ENCODE peak calls at places on chromosome 9, in five cellular contexts. F is fibroblast of lung, O is endothelial cell, X is fibroblast of mammary gland, J is heart left ventricle. M is an unnamed sample.

GRCh38 chr9:137970686-137971476 is 93.3 kb downstream of the CACNA1B start:
- DNase-seq in O (no peak), X (no peak), F (no peak), J (no peak), M (no peak)

GRCh38 chr9:31697956-31698355 is 686.5 kb upstream of the ACO1 start:
- DNase-seq in F (no peak), O (no peak), X (no peak), J (no peak), M (no peak)

GRCh38 chr9:40913096-40913719 is 215.3 kb downstream of the FOXD4L6 start:
- DNase-seq in F (no peak), J (no peak), X (no peak), O (no peak), M (no peak)

GRCh38 chr9:95129651-95130291 is 187.7 kb downstream of the FANCC start:
- DNase-seq in O (no peak), F (no peak), J (no peak), X (no peak), M (no peak)

GRCh38 chr9:34271618-34272017 is 57.5 kb downstream of the KIF24 start:
- DNase-seq in J (no peak), O (no peak), F (peak; percentile 11), X (no peak), M (no peak)

GRCh38 chr9:116646661-116647514 is 40.2 kb upstream of the TRIM32 start:
- DNase-seq in F (peak; percentile 58), X (peak; percentile 67), J (no peak), O (peak; percentile 12), M (no peak)

GRCh38 chr9:26261503-26262330 is 583.5 kb upstream of the TUSC1 start:
- DNase-seq in J (no peak), O (no peak), F (peak; percentile 90), X (peak; percentile 75), M (no peak)

GRCh38 chr9:95447660-95448420 is 68.9 kb downstream of the PTCH1 start:
- DNase-seq in J (peak; percentile 46), O (peak; percentile 11), X (no peak), F (no peak), M (no peak)

GRCh38 chr9:15961217-15961616 is 408.4 kb downstream of the CCDC171 start:
- DNase-seq in F (no peak), O (no peak), X (peak; percentile 12), J (no peak), M (no peak)

GRCh38 chr9:33139421-33140228 is 27.5 kb downstream of the B4GALT1 start:
- DNase-seq in F (peak; percentile 84), O (no peak), J (peak; percentile 91), X (peak; percentile 97), M (peak; percentile 11)

GRCh38 chr9:108015690-108016089 is 526.1 kb upstream of the KLF4 start:
- DNase-seq in X (no peak), F (no peak), J (no peak), O (no peak), M (no peak)

GRCh38 chr9:136572003-136572595 is 26.3 kb upstream of the NOTCH1 start:
- DNase-seq in O (peak; percentile 57), J (peak; percentile 88), F (peak; percentile 82), X (no peak), M (no peak)

GRCh38 chr9:7592321-7593319 is 207.0 kb downstream of the DMAC1 start:
- DNase-seq in X (no peak), J (no peak), F (no peak), O (no peak), M (no peak)
- TF ChIP-seq CTCF in X (no peak), J (no peak), F (no peak), O (peak; percentile 70), M (no peak)

DNA sequence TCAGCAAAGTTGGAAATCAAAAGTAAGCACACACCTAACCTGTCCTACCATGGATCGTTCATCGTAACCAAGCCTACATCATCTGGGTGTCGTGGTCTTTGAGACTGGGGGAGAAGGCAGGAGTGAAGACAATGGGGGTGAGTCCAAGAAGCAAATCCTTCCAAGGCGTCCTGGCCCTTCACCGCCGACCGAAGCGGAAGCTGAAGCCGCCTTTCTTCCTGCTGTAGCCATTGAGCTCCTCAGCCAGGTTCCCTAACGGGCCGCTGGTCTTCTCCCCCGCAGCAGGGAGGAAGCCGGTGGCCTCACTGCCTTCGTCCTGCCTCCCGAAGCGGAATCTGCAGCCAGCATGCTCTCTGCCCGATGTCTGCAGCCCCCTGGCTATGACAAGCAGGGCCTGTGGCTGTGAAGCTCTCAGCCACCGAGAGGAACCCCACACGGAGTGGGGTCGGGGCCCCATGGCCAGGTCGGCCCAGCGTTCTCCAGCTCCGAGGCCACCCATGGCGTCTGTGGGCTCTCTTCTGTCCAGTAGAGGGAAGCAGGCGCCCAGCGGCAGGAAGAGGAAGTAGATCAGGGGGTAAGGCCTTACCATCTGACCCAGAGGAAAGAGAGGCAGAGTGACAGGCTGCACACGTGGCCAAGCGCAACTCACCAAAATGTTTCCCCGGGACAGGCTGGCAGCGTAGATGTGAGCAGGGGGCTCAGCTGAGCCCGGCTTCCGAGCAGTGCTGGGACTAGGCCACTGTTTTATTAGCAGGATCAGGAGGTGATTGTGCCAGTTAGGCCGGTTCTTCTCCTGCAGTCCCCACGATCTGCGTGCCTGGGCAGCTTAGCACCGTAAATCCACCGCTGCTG is 3.1 kb downstream of the QRFP start:
- DNase-seq in F (no peak), X (no peak), J (peak; percentile 63), O (peak; percentile 41), M (no peak)
- TF ChIP-seq CTCF in F (no peak), X (no peak), J (peak; percentile 17), O (no peak), M (no peak)

GRCh38 chr9:93298498-93299417 is 114.8 kb downstream of the WNK2 start:
- DNase-seq in F (no peak), O (no peak), J (no peak), X (no peak), M (peak; percentile 23)

GRCh38 chr9:93300175-93300572 is 116.2 kb downstream of the WNK2 start:
- DNase-seq in X (no peak), J (no peak), F (no peak), O (no peak), M (no peak)

GRCh38 chr9:93296889-93297480 is 113.0 kb downstream of the WNK2 start:
- DNase-seq in F (no peak), J (no peak), O (no peak), X (no peak), M (peak; percentile 27)

GRCh38 chr9:93299418-93300174 is 115.7 kb downstream of the WNK2 start:
- DNase-seq in J (no peak), F (no peak), O (no peak), X (no peak), M (no peak)

GRCh38 chr9:93297659-93298497 is 113.9 kb downstream of the WNK2 start:
- DNase-seq in O (no peak), X (no peak), F (no peak), J (no peak), M (peak; percentile 26)
- TF ChIP-seq CTCF in O (no peak), X (no peak), F (no peak), J (no peak), M (no peak)

GRCh38 chr9:37953775-37954437 is 50.0 kb upstream of the SLC25A51 start:
- DNase-seq in J (no peak), X (peak; percentile 99), O (no peak), F (peak; percentile 99), M (peak; percentile 77)
- TF ChIP-seq CTCF in J (no peak), X (no peak), O (no peak), F (no peak), M (no peak)

DNA sequence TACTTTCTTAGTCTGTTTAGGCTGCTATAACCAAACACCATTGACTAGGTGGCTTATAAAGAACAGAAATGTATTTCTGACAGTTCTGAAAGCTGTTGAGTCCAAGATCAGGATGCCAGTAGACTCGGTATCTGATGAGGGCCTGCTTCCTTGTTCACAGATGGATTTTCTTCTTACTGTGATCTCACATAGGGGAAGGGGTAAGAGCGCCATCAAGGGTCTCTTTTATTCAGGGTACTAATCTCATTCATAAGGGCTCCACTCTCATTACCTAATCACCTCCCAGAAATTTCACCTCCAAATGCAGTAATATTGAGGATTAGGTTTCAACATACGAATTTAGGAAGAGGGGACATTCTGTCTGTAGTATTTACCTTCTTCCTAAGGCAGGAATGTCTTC is 384.0 kb upstream of the DMAC1 start:
- DNase-seq in X (no peak), O (no peak), F (no peak), J (no peak), M (no peak)
- TF ChIP-seq CTCF in X (no peak), O (no peak), F (no peak), J (no peak), M (no peak)

GRCh38 chr9:123432331-123433236 is 76.6 kb downstream of the CRB2 start:
- DNase-seq in X (no peak), O (no peak), J (no peak), F (no peak), M (no peak)

GRCh38 chr9:123435471-123435870 is 79.5 kb downstream of the CRB2 start:
- DNase-seq in X (no peak), F (no peak), O (no peak), J (no peak), M (no peak)

GRCh38 chr9:123437201-123437600 is 81.2 kb downstream of the CRB2 start:
- DNase-seq in X (no peak), O (no peak), F (no peak), J (no peak), M (no peak)

GRCh38 chr9:123431581-123431980 is 75.6 kb downstream of the CRB2 start:
- DNase-seq in J (no peak), X (no peak), O (no peak), F (no peak), M (no peak)

GRCh38 chr9:123434619-123435240 is 78.7 kb downstream of the CRB2 start:
- DNase-seq in X (no peak), F (no peak), O (peak; percentile 38), J (no peak), M (no peak)
- TF ChIP-seq CTCF in X (no peak), F (no peak), O (no peak), J (no peak), M (no peak)

DNA sequence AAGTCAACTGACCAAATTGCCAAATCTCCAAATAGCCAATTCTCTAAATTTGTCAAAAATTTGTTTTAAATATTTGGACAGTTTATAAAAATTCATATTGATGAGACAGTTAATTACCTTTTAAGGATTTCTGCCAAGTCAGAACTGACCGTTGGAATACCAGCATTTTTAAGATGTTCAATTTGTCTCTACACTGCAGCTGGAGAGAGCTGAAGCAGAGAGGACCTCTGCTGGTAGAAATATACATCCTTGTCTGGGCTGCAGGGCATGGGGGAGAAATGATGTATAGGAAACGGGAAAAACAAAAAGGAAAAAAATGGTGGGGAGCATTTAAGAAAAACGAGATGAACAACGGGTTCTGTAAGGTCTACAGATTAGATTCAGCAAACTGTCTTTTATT is 16.8 kb downstream of the NR6A1 start:
- DNase-seq in X (peak; percentile 38), O (no peak), F (peak; percentile 36), J (no peak), M (no peak)
- TF ChIP-seq CTCF in X (peak; percentile 50), O (no peak), F (peak; percentile 67), J (no peak), M (peak; percentile 22)

GRCh38 chr9:36793277-36793676 is 220.6 kb downstream of the MELK start:
- DNase-seq in X (no peak), O (no peak), J (no peak), F (no peak), M (no peak)
- TF ChIP-seq CTCF in X (peak; percentile 41), O (peak; percentile 69), J (no peak), F (peak; percentile 19), M (no peak)

GRCh38 chr9:112970939-112971338 is 41.1 kb downstream of the ZNF883 start:
- DNase-seq in O (no peak), J (no peak), F (no peak), X (peak; percentile 23), M (no peak)
- TF ChIP-seq CTCF in O (no peak), J (no peak), F (peak; percentile 31), X (peak; percentile 32), M (no peak)

M was measured in GM13976.